ENCODE peak calls at places on chromosomes 7 and 10, in seven cellular contexts. R is spleen, F is Peyer's patch, Z is bronchial epithelial cell, E is cardiac fibroblast, V is astrocyte of the cerebellum, L is mucosa of descending colon. W is an unnamed sample.

GRCh38 chr10:62614389-62615157 is 189.9 kb upstream of the ADO start:
- DNase-seq in R (no peak), F (no peak), Z (peak; percentile 95), E (peak; percentile 63), V (no peak), L (no peak), W (no peak)

GRCh38 chr7:120998525-120998924 is 10.0 kb downstream of the CPED1 start:
- DNase-seq in R (no peak), F (no peak), Z (no peak), E (no peak), V (no peak), L (no peak), W (no peak)

GRCh38 chr10:54009672-54010071 is 791.4 kb downstream of the PCDH15 start:
- DNase-seq in R (peak; percentile 65), F (no peak), Z (no peak), E (no peak), V (no peak), L (no peak), W (no peak)

GRCh38 chr10:65342226-65342625 is 1583.6 kb upstream of the LRRTM3 start:
- DNase-seq in R (no peak), F (no peak), Z (no peak), E (no peak), V (no peak), L (no peak), W (no peak)

GRCh38 chr7:129376076-129376777 is 58.0 kb upstream of the STRIP2 start:
- DNase-seq in R (no peak), F (no peak), Z (peak; percentile 61), E (peak; percentile 49), V (peak; percentile 6), L (no peak), W (no peak)

GRCh38 chr10:8242295-8242872 is 187.9 kb downstream of the GATA3 start:
- DNase-seq in R (no peak), F (no peak), Z (no peak), E (no peak), V (no peak), L (no peak), W (no peak)

GRCh38 chr10:59708816-59709471 is 706 bp downstream of the SLC16A9 start:
- DNase-seq in R (peak; percentile 80), F (peak; percentile 59), Z (no peak), E (peak; percentile 9), V (no peak), L (peak; percentile 63), W (peak; percentile 58)

GRCh38 chr7:1595636-1596035 is 25.8 kb upstream of the PSMG3 start:
- DNase-seq in R (no peak), F (no peak), Z (no peak), E (no peak), V (no peak), L (no peak), W (no peak)

GRCh38 chr10:11553773-11554381 is 57.6 kb downstream of the USP6NL start:
- DNase-seq in R (no peak), F (no peak), Z (no peak), E (no peak), V (no peak), L (no peak), W (no peak)

GRCh38 chr10:30413996-30414576 is 19.9 kb upstream of the MAP3K8 start:
- DNase-seq in R (no peak), F (no peak), Z (peak; percentile 65), E (peak; percentile 85), V (no peak), L (no peak), W (no peak)

GRCh38 chr7:4798706-4799235 is 23.3 kb downstream of the AP5Z1 start:
- DNase-seq in R (no peak), F (no peak), Z (no peak), E (no peak), V (no peak), L (peak; percentile 47), W (no peak)

GRCh38 chr7:124027236-124027635 is 5.6 kb downstream of the TMEM229A start:
- DNase-seq in R (no peak), F (no peak), Z (no peak), E (no peak), V (no peak), L (no peak), W (no peak)

GRCh38 chr10:68073631-68074403 is 1.3 kb downstream of the HERC4 start:
- DNase-seq in R (no peak), F (no peak), Z (peak; percentile 36), E (peak; percentile 47), V (no peak), L (no peak), W (no peak)

GRCh38 chr10:32367793-32368453 is 21.0 kb upstream of the EPC1 start:
- DNase-seq in R (no peak), F (peak; percentile 68), Z (peak; percentile 67), E (peak; percentile 83), V (peak; percentile 45), L (no peak), W (peak; percentile 83)

GRCh38 chr7:22541789-22542188 is 41.8 kb upstream of the STEAP1B start:
- DNase-seq in R (no peak), F (no peak), Z (no peak), E (no peak), V (no peak), L (no peak), W (no peak)

GRCh38 chr10:97915761-97916160 is 66.1 kb downstream of the GOLGA7B start:
- DNase-seq in R (no peak), F (no peak), Z (no peak), E (no peak), V (no peak), L (no peak), W (no peak)

GRCh38 chr10:71748671-71749191 is 24.6 kb downstream of the VSIR start:
- DNase-seq in R (peak; percentile 96), F (peak; percentile 76), Z (no peak), E (no peak), V (no peak), L (peak; percentile 90), W (peak; percentile 86)
- TF ChIP-seq CTCF in R (peak; percentile 55), F (peak; percentile 33), Z (no peak), E (no peak), V (no peak), L (no peak), W (no peak)

GRCh38 chr7:135742371-135742770 is 6.2 kb downstream of the FAM180A start:
- DNase-seq in R (no peak), F (no peak), Z (no peak), E (peak; percentile 72), V (no peak), L (no peak), W (no peak)

GRCh38 chr7:135747366-135747765 is 1.2 kb downstream of the FAM180A start:
- DNase-seq in R (no peak), F (no peak), Z (no peak), E (no peak), V (no peak), L (no peak), W (no peak)

GRCh38 chr7:135745702-135746312 is 2.8 kb downstream of the FAM180A start:
- DNase-seq in R (no peak), F (no peak), Z (peak; percentile 78), E (peak; percentile 99), V (peak; percentile 87), L (no peak), W (peak; percentile 90)

GRCh38 chr7:135743907-135744789 is 4.5 kb downstream of the FAM180A start:
- DNase-seq in R (no peak), F (no peak), Z (no peak), E (peak; percentile 75), V (peak; percentile 77), L (no peak), W (no peak)

GRCh38 chr7:135744938-135745701 is 3.5 kb downstream of the FAM180A start:
- DNase-seq in R (no peak), F (no peak), Z (peak; percentile 92), E (peak; percentile 93), V (no peak), L (no peak), W (no peak)
- H3K4me3 ChIP-seq in R (no peak overlapping the region), F (no peak overlapping the region), Z (no peak overlapping the region), E (no peak overlapping the region), V (no peak overlapping the region), L (no peak overlapping the region), W (no peak overlapping the region)

DNA sequence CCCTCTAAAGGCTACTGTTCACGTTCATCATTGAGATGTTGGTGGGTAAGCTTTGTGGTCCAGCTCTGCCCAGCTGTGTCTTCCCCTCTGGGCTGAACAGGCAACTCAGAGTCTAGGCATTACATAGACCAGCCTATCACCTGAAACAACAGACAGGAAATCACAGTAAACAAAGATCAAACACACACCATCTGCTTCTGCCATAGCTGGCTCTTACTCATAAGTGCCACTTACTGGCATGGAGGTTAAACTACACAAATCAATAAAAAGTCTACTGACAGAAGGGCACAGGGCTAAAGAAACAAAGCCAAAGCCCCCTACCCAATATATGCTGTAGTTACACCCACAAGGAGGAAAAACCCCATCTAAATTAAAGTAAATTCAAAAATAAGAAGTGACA is 35.0 kb downstream of the SEPTIN14 start:
- DNase-seq in R (no peak), F (no peak), Z (no peak), E (no peak), V (no peak), L (no peak), W (no peak)
- TF ChIP-seq CTCF in R (no peak), F (no peak), Z (no peak), E (no peak), V (no peak), L (no peak), W (no peak)

GRCh38 chr7:87060288-87060537 is 759 bp upstream of the ELAPOR2 start:
- DNase-seq in R (no peak), F (no peak), Z (no peak), E (no peak), V (no peak), L (no peak), W (no peak)
- H3K4me3 ChIP-seq in R (peak overlapping the region; percentile 60), F (no peak overlapping the region), Z (no peak overlapping the region), E (no peak overlapping the region), V (peak overlapping the region; percentile 51), L (no peak overlapping the region), W (peak overlapping the region; percentile 54)

GRCh38 chr10:104612577-104613205 is 28.4 kb upstream of the SORCS3 start:
- DNase-seq in R (no peak), F (no peak), Z (no peak), E (no peak), V (no peak), L (no peak), W (no peak)

GRCh38 chr10:104617831-104618230 is 23.3 kb upstream of the SORCS3 start:
- DNase-seq in R (no peak), F (no peak), Z (no peak), E (no peak), V (no peak), L (no peak), W (no peak)

GRCh38 chr10:104614245-104614831 is 26.8 kb upstream of the SORCS3 start:
- DNase-seq in R (no peak), F (no peak), Z (peak; percentile 25), E (peak; percentile 47), V (no peak), L (no peak), W (no peak)
- TF ChIP-seq CTCF in R (peak; percentile 12), F (peak; percentile 23), Z (peak; percentile 54), E (peak; percentile 62), V (peak; percentile 56), L (no peak), W (no peak)